ENCODE peak calls at places on chromosomes 12 and 14, in six cellular contexts. H, Z, P, U, A and T are unnamed samples.

GRCh38 chr14:104353921-104354701 is 215.7 kb downstream of the KIF26A start:
- DNase-seq in H (no peak), U (peak), Z (no peak), P (no peak), A (peak), T (no peak)

GRCh38 chr14:104287301-104288009 is 149.1 kb downstream of the KIF26A start:
- DNase-seq in A (no peak), U (no peak), H (no peak), Z (no peak), P (no peak), T (no peak)

GRCh38 chr14:78576437-78577166 is 406.4 kb downstream of the NRXN3 start:
- DNase-seq in A (no peak), H (no peak), P (no peak), U (no peak), Z (no peak), T (no peak)

GRCh38 chr14:64467131-64467530 is 1.8 kb downstream of the AKAP5 start:
- DNase-seq in Z (no peak), U (no peak), P (no peak), H (no peak), A (no peak), T (no peak)

GRCh38 chr12:65343801-65344200 is 65.3 kb downstream of the MSRB3 start:
- DNase-seq in A (no peak), U (no peak), H (no peak), Z (no peak), P (no peak), T (no peak)

GRCh38 chr14:63800651-63801385 is 52.0 kb upstream of the SYNE2 start:
- DNase-seq in H (no peak), P (no peak), U (no peak), A (no peak), Z (no peak), T (no peak)

GRCh38 chr12:117830471-117830870 is 138.3 kb downstream of the KSR2 start:
- DNase-seq in Z (no peak), A (no peak), P (no peak), H (no peak), U (no peak), T (no peak)

GRCh38 chr14:30525833-30526232 is 33.1 kb upstream of the G2E3 start:
- DNase-seq in A (no peak), H (no peak), Z (no peak), P (no peak), U (no peak), T (no peak)

GRCh38 chr14:25136811-25137210 is 86.9 kb upstream of the STXBP6 start:
- DNase-seq in Z (peak), P (no peak), U (no peak), A (no peak), H (no peak), T (no peak)

DNA sequence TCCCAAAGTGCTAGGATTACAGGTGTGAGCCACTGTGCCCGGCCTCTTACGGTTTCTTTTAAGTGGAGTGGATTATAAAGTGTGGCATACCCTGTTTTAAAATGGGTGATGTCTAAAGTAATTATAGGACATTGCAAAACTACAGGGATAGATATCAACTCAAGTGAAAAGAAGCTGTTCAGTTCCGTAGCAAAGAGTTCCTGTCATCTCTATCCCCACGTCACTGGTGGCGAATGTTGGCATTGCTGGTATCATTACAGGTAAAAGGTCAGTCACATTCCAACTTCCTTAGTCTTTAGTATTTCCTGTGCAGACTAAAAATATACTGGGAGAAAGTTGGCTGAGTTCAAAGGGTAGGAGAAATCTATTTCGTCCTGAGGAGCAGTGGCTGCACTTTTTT is 95.6 kb upstream of the SLC38A2 start:
- DNase-seq in H (no peak), A (no peak), P (no peak), U (peak), Z (no peak), T (no peak)
- H3K4me3 ChIP-seq in H (no peak), A (no peak), P (no peak), U (no peak), Z (no peak), T (no peak)

GRCh38 chr14:51008416-51008815 is 64.1 kb upstream of the PYGL start:
- DNase-seq in H (no peak), P (no peak), A (no peak), Z (no peak), U (no peak), T (no peak)
- TF ChIP-seq CTCF in H (no peak), P (no peak), A (no peak), Z (no peak), U (no peak), T (no peak)

DNA sequence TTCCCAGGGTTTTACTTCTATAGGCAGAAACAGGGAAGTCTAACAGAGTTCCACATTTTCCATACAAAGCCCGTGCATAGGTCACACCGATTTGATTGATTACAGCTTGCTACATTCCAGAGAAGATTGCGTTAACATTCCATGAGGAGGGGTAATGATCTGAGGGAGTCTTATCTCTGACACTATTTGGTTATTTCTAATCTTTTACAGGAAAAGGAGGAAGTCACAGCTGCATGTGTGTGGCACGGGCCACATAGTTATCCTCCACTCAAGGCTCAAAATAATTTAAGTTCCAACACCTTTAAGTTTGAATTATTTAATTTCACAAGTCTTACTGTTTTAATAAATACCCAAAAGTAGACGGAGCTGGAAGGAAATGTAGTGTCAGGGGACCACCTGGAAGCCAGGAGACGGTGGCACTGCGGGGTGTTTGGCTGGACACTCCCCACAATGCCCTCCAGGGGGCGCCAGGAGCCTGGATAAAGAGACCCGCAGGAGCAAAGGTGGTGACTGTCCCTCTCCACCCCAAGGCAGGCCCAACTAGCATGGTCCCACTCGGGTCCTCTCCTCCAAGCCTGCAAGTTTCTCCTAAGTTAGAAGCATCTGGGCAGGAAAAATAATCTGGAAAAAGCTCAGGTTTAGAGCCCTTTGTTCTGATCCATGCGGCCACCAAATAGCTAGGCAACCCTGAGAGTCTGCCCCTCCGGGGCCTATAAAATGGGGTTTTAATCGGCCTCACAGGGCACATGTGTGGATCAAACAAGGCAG is 20.2 kb downstream of the KRT8 start:
- DNase-seq in U (peak), Z (peak), P (peak), H (peak), A (peak), T (peak)
- H3K27ac ChIP-seq in U (peak), Z (no peak), P (no peak), H (no peak), A (no peak), T (no peak)

DNA sequence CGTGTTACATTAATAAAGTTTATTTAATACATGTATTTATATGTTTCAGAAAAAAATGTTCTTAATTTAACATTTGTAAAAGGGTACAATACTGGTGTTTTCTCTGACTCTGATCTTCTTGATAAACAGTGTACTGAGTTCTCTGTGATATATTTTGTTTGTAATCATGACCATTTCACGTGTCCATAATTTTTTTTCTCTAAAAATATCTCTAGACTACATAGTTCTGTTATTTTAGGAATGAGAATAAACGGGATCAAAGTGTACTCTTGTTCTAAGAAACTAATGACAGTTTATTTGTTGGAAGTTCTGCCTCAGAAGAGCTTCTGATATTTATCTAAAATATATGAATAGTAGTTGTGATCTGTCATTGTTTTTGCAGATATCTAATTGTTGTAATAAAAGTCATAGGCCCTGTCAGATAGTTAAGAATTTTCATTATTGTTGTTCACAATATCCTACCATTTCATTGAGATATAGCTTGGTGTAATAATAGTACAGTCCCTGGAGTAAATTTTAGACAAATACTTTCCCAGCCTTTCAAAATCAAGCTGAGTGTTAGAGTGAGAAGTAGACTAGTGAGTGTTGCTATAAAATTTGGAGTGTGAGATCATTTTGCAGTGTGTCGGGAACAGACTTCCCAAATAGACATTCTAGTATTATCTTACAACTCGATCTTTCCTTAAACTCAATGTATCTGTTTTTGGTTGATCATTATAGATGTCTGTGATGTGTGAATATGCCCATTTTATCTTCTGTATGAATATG is 86.2 kb downstream of the ERC1 start:
- DNase-seq in A (no peak), P (no peak), Z (no peak), U (no peak), H (no peak), T (no peak)
- H3K4me3 ChIP-seq in A (no peak), P (no peak), Z (no peak), U (no peak), H (no peak), T (no peak)

GRCh38 chr12:96714199-96714598 is 192.9 kb upstream of the NEDD1 start:
- DNase-seq in Z (no peak), H (no peak), P (no peak), U (no peak), A (no peak), T (no peak)
- TF ChIP-seq CTCF in Z (no peak), H (no peak), P (no peak), U (no peak), A (no peak), T (no peak)

GRCh38 chr14:23069413-23069806 is 12.1 kb upstream of the CDH24 start:
- DNase-seq in H (no peak), Z (no peak), P (no peak), A (no peak), U (no peak), T (no peak)
- H3K27ac ChIP-seq in H (peak), Z (peak), P (no peak), A (peak), U (peak), T (peak)

DNA sequence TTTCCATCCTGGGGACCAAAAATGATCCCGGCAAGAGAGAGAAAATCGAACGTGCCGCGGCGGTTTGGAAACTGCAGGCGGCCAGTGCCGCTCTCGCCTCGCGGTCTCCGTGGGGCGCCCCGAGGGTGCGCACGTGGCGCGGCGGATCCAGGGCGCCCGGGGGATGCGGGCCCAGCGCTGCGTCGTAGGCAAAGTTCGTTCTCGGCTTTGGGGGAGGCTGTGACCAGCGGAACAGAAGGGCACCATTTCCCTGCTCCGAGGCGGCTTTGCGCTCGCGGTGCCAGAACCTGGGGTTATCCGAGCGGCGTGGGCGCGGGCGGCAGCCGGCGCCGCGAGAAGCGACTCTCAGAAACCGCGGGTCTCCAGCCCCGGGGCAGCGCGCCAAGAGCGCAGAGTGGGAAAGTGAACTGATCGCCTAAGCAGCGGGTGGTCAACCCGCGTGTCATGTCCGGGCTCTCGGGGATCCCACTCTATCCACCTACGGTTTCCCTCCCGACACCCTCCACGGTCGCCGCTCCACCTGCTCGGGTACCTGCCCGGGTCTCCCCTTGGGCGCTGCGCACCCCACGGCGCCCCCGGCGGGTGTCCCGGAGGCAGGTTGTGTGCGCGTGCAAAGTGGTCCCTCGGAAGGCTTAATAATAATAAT is 1.1 kb downstream of the ESRRB start:
- DNase-seq in A (no peak), P (no peak), Z (peak), U (no peak), H (no peak), T (no peak)
- H3K4me3 ChIP-seq in A (peak), P (no peak), Z (peak), U (peak), H (peak), T (no peak)

DNA sequence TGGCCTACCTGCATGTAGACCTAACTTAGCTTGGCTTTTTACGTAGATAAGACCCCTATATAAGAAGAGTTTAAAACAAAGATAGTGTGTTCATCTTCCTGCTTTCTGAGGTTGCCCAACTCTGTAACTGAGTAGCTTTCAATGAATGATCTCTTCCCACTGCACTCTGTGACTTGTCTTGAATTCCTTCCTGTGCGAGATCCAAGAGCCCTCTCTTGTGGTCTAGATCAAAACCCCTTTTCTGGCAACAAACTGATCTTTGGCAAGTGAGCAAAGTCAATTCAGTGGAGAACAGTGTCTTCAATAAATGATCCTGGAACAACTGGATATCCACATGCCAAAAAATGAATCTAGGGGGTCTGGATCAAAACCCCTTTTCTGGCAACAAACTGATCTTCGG is 8.4 kb downstream of the CFAP54 start:
- DNase-seq in A (no peak), P (no peak), U (no peak), Z (no peak), H (no peak), T (no peak)
- TF ChIP-seq CTCF in A (no peak), P (no peak), U (no peak), Z (no peak), H (no peak), T (no peak)

GRCh38 chr12:14756331-14757143 is 46.7 kb downstream of the WBP11 start:
- DNase-seq in P (no peak), A (peak), H (no peak), Z (peak), U (no peak), T (no peak)
- H3K27ac ChIP-seq in P (no peak), A (no peak), H (no peak), Z (no peak), U (no peak), T (no peak)

DNA sequence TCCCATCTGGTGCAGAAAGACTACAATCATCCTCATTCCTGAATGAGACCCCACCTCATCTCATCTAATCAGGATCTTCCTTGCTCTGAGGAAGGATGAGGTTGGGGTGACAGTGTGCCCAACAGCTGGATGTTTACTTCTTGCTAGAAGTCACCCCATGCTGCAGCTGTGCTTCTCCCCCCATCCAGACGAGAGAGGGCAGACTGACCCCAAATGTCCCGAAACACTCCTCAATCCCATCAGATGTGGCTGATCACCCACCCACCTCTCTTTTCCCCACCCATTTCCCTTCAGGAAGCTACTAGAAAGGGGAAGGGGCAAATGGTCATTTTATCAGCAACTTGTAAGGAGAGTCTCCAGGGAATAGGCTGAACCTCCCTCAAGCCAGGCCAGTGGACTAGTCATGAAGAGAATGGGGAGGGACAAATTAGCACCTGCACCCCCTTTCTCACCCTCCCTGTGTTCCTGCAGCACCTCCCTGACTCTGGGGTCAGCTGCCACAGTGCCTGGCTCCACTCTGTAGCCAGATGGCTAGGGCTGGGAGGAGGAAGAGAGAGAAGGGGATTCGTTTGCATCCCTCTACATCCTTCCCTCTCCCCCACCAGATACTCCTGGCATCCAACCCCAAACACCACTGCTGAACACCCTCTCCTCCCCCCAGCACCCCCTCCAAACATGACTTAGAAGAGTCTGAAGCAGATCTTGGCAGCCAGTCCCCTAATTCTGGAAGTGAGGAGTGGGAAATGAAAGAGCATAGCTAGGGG is 2.8 kb upstream of the BAZ2A start:
- DNase-seq in P (no peak), A (no peak), U (no peak), Z (peak), H (no peak), T (no peak)
- H3K4me3 ChIP-seq in P (peak), A (peak), U (peak), Z (peak), H (peak), T (no peak)